ENCODE peak calls at places on chromosomes 4 and X, in seven cellular contexts. One of them, this sample, is unnamed.

GRCh38 chr4:16484711-16485110 is 258.4 kb upstream of the TAPT1 start:
- DNase-seq in MM.1S: no peak
- DNase-seq in brain microvascular endothelial cell: no peak
- DNase-seq in CD8-positive, alpha-beta T cell: no peak
- DNase-seq in GM20000: no peak
- DNase-seq in fibroblast of mammary gland: no peak
- DNase-seq in K562: no peak
- DNase-seq in this sample: no peak

GRCh38 chrX:8851487-8851886 is 50.3 kb upstream of the FAM9A start:
- DNase-seq in MM.1S: no peak
- DNase-seq in brain microvascular endothelial cell: no peak
- DNase-seq in CD8-positive, alpha-beta T cell: no peak
- DNase-seq in GM20000: no peak
- DNase-seq in fibroblast of mammary gland: no peak
- DNase-seq in K562: no peak
- DNase-seq in this sample: no peak

GRCh38 chrX:118943102-118943501 is 31.3 kb upstream of the LONRF3 start:
- DNase-seq in MM.1S: no peak
- DNase-seq in brain microvascular endothelial cell: no peak
- DNase-seq in CD8-positive, alpha-beta T cell: no peak
- DNase-seq in GM20000: no peak
- DNase-seq in fibroblast of mammary gland: no peak
- DNase-seq in K562: peak; percentile 20
- DNase-seq in this sample: no peak

GRCh38 chr4:74447636-74448233 is 2.8 kb downstream of the AREG start:
- DNase-seq in MM.1S: no peak
- DNase-seq in brain microvascular endothelial cell: no peak
- DNase-seq in CD8-positive, alpha-beta T cell: no peak
- DNase-seq in GM20000: no peak
- DNase-seq in fibroblast of mammary gland: peak; percentile 48
- DNase-seq in K562: no peak
- DNase-seq in this sample: peak; percentile 44

GRCh38 chrX:29215251-29215650 is 628.0 kb downstream of the IL1RAPL1 start:
- DNase-seq in MM.1S: no peak
- DNase-seq in brain microvascular endothelial cell: no peak
- DNase-seq in CD8-positive, alpha-beta T cell: no peak
- DNase-seq in GM20000: no peak
- DNase-seq in fibroblast of mammary gland: peak; percentile 4
- DNase-seq in K562: no peak
- DNase-seq in this sample: no peak

GRCh38 chr4:81754169-81754568 is 282.5 kb upstream of the RASGEF1B start:
- DNase-seq in MM.1S: no peak
- DNase-seq in brain microvascular endothelial cell: no peak
- DNase-seq in CD8-positive, alpha-beta T cell: no peak
- DNase-seq in GM20000: no peak
- DNase-seq in fibroblast of mammary gland: no peak
- DNase-seq in K562: no peak
- DNase-seq in this sample: peak; percentile 7

GRCh38 chr4:121358473-121358872 is 22.3 kb downstream of the QRFPR start:
- DNase-seq in MM.1S: no peak
- DNase-seq in brain microvascular endothelial cell: peak; percentile 34
- DNase-seq in CD8-positive, alpha-beta T cell: no peak
- DNase-seq in GM20000: no peak
- DNase-seq in fibroblast of mammary gland: peak; percentile 78
- DNase-seq in K562: no peak
- DNase-seq in this sample: peak; percentile 77

GRCh38 chr4:139184129-139184528 is 7.1 kb upstream of the ELF2 start:
- DNase-seq in MM.1S: peak; percentile 68
- DNase-seq in brain microvascular endothelial cell: no peak
- DNase-seq in CD8-positive, alpha-beta T cell: no peak
- DNase-seq in GM20000: peak; percentile 34
- DNase-seq in fibroblast of mammary gland: peak; percentile 70
- DNase-seq in K562: no peak
- DNase-seq in this sample: peak; percentile 54

GRCh38 chrX:13893826-13894225 is 76.9 kb upstream of the GPM6B start:
- DNase-seq in MM.1S: no peak
- DNase-seq in brain microvascular endothelial cell: no peak
- DNase-seq in CD8-positive, alpha-beta T cell: no peak
- DNase-seq in GM20000: no peak
- DNase-seq in fibroblast of mammary gland: peak; percentile 92
- DNase-seq in K562: no peak
- DNase-seq in this sample: no peak

GRCh38 chrX:119391279-119391678 is 7.9 kb upstream of the SLC25A43 start:
- DNase-seq in MM.1S: peak; percentile 26
- DNase-seq in brain microvascular endothelial cell: peak; percentile 19
- DNase-seq in CD8-positive, alpha-beta T cell: no peak
- DNase-seq in GM20000: no peak
- DNase-seq in fibroblast of mammary gland: peak; percentile 59
- DNase-seq in K562: no peak
- DNase-seq in this sample: peak; percentile 59

GRCh38 chr4:171857302-171858005 is 44.2 kb downstream of the GALNTL6 start:
- DNase-seq in MM.1S: no peak
- DNase-seq in brain microvascular endothelial cell: peak; percentile 2
- DNase-seq in CD8-positive, alpha-beta T cell: no peak
- DNase-seq in GM20000: no peak
- DNase-seq in fibroblast of mammary gland: peak; percentile 33
- DNase-seq in K562: peak; percentile 6
- DNase-seq in this sample: peak; percentile 7

GRCh38 chrX:47645530-47645929 is 4.8 kb downstream of the ELK1 start:
- DNase-seq in MM.1S: no peak
- DNase-seq in brain microvascular endothelial cell: no peak
- DNase-seq in CD8-positive, alpha-beta T cell: no peak
- DNase-seq in GM20000: no peak
- DNase-seq in fibroblast of mammary gland: no peak
- DNase-seq in K562: no peak
- DNase-seq in this sample: peak; percentile 52

GRCh38 chrX:129721870-129722269 is 16.9 kb upstream of the XPNPEP2 start:
- DNase-seq in MM.1S: no peak
- DNase-seq in brain microvascular endothelial cell: no peak
- DNase-seq in CD8-positive, alpha-beta T cell: no peak
- DNase-seq in GM20000: no peak
- DNase-seq in fibroblast of mammary gland: no peak
- DNase-seq in K562: no peak
- DNase-seq in this sample: no peak

GRCh38 chr4:83917572-83917971 is 381.7 kb downstream of the GPAT3 start:
- DNase-seq in MM.1S: no peak
- DNase-seq in brain microvascular endothelial cell: no peak
- DNase-seq in CD8-positive, alpha-beta T cell: no peak
- DNase-seq in GM20000: no peak
- DNase-seq in fibroblast of mammary gland: peak; percentile 22
- DNase-seq in K562: peak; percentile 17
- DNase-seq in this sample: peak; percentile 65

GRCh38 chrX:131747173-131747572 is 203.3 kb downstream of the OR13H1 start:
- DNase-seq in MM.1S: peak; percentile 88
- DNase-seq in brain microvascular endothelial cell: peak; percentile 70
- DNase-seq in CD8-positive, alpha-beta T cell: no peak
- DNase-seq in GM20000: no peak
- DNase-seq in fibroblast of mammary gland: peak; percentile 88
- DNase-seq in K562: no peak
- DNase-seq in this sample: peak; percentile 96

GRCh38 chrX:150429577-150429976 is 66.5 kb downstream of the MAMLD1 start:
- DNase-seq in MM.1S: no peak
- DNase-seq in brain microvascular endothelial cell: peak; percentile 31
- DNase-seq in CD8-positive, alpha-beta T cell: no peak
- DNase-seq in GM20000: no peak
- DNase-seq in fibroblast of mammary gland: peak; percentile 84
- DNase-seq in K562: no peak
- DNase-seq in this sample: peak; percentile 85

GRCh38 chr4:126560794-126561193 is 1072.0 kb upstream of the INTU start:
- DNase-seq in MM.1S: no peak
- DNase-seq in brain microvascular endothelial cell: no peak
- DNase-seq in CD8-positive, alpha-beta T cell: no peak
- DNase-seq in GM20000: no peak
- DNase-seq in fibroblast of mammary gland: no peak
- DNase-seq in K562: no peak
- DNase-seq in this sample: no peak

GRCh38 chr4:152065545-152065944 is 304.7 kb upstream of the GATB start:
- DNase-seq in MM.1S: no peak
- DNase-seq in brain microvascular endothelial cell: no peak
- DNase-seq in CD8-positive, alpha-beta T cell: no peak
- DNase-seq in GM20000: no peak
- DNase-seq in fibroblast of mammary gland: no peak
- DNase-seq in K562: no peak
- DNase-seq in this sample: no peak

GRCh38 chr4:152064753-152065152 is 303.9 kb upstream of the GATB start:
- DNase-seq in MM.1S: no peak
- DNase-seq in brain microvascular endothelial cell: no peak
- DNase-seq in CD8-positive, alpha-beta T cell: no peak
- DNase-seq in GM20000: no peak
- DNase-seq in fibroblast of mammary gland: no peak
- DNase-seq in K562: no peak
- DNase-seq in this sample: no peak

GRCh38 chr4:152064282-152064681 is 303.5 kb upstream of the GATB start:
- DNase-seq in MM.1S: no peak
- DNase-seq in brain microvascular endothelial cell: no peak
- DNase-seq in CD8-positive, alpha-beta T cell: no peak
- DNase-seq in GM20000: no peak
- DNase-seq in fibroblast of mammary gland: no peak
- DNase-seq in K562: no peak
- DNase-seq in this sample: no peak

DNA sequence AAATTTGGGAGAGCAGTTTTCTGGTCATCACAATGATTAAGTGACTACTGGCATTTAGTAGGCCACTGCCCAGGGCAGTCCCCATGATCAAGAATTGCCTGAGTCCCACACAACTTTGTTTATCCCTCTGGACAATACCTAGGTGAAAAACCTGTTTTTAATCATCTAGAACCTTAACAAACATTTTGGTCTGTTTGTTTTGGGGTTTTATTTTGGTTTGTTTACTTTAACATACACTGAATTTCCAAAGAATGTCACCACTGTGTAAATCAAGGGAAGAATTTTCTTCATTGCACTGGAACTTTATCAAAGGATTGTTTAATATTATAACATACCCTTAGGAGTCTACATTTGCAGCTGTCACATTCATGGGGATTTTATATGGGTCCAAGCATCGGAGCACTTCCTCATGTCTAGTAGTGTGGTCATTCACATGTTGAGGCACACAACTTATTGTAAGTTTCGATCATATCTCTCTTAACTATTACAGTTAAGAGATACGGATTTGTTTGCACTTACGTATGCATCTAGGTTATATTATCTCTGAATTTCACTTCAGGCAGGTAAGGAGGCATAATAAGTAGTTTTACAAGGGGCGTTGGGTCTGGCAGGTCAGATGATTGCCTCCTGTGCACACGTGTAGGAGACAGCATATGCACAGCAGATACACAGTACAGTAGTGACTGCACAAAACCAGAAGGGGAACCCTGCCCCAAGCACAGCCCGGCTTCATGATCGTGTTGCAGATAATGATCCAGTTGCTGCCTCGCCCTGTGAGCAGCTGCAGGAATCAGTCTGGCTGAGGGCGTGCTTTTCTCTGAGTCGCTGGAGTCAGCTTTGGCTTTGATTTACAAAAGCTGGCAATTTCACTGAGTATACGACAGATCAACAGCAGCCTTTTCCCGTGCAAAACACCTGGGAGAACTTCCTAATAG is 302.8 kb upstream of the GATB start:
- DNase-seq in MM.1S: no peak
- DNase-seq in brain microvascular endothelial cell: no peak
- DNase-seq in CD8-positive, alpha-beta T cell: peak; percentile 23
- DNase-seq in GM20000: no peak
- DNase-seq in fibroblast of mammary gland: no peak
- DNase-seq in K562: no peak
- DNase-seq in this sample: no peak
- TF ChIP-seq CTCF in MM.1S: no peak
- TF ChIP-seq CTCF in brain microvascular endothelial cell: no peak
- TF ChIP-seq CTCF in CD8-positive, alpha-beta T cell: peak; percentile 23
- TF ChIP-seq CTCF in GM20000: no peak
- TF ChIP-seq CTCF in fibroblast of mammary gland: no peak
- TF ChIP-seq CTCF in K562: no peak
- TF ChIP-seq CTCF in this sample: no peak

GRCh38 chr4:66108898-66109297 is 438.6 kb upstream of the EPHA5 start:
- DNase-seq in MM.1S: no peak
- DNase-seq in brain microvascular endothelial cell: no peak
- DNase-seq in CD8-positive, alpha-beta T cell: no peak
- DNase-seq in GM20000: no peak
- DNase-seq in fibroblast of mammary gland: no peak
- DNase-seq in K562: no peak
- DNase-seq in this sample: no peak
- TF ChIP-seq CTCF in MM.1S: no peak
- TF ChIP-seq CTCF in brain microvascular endothelial cell: no peak
- TF ChIP-seq CTCF in CD8-positive, alpha-beta T cell: no peak
- TF ChIP-seq CTCF in GM20000: no peak
- TF ChIP-seq CTCF in fibroblast of mammary gland: no peak
- TF ChIP-seq CTCF in K562: no peak
- TF ChIP-seq CTCF in this sample: no peak

GRCh38 chr4:118034061-118034785 is at the start of gene NDST3:
- DNase-seq in MM.1S: peak; percentile 65
- DNase-seq in brain microvascular endothelial cell: peak; percentile 34
- DNase-seq in CD8-positive, alpha-beta T cell: no peak
- DNase-seq in GM20000: peak; percentile 51
- DNase-seq in fibroblast of mammary gland: peak; percentile 47
- DNase-seq in K562: no peak
- DNase-seq in this sample: peak; percentile 88
- TF ChIP-seq CTCF in MM.1S: peak; percentile 47
- TF ChIP-seq CTCF in brain microvascular endothelial cell: peak; percentile 71
- TF ChIP-seq CTCF in CD8-positive, alpha-beta T cell: no peak
- TF ChIP-seq CTCF in GM20000: peak; percentile 8
- TF ChIP-seq CTCF in fibroblast of mammary gland: peak; percentile 28
- TF ChIP-seq CTCF in K562: no peak
- TF ChIP-seq CTCF in this sample: peak; percentile 63

GRCh38 chrX:40299502-40300118 is 201.9 kb upstream of the BCOR start:
- DNase-seq in MM.1S: no peak
- DNase-seq in brain microvascular endothelial cell: no peak
- DNase-seq in CD8-positive, alpha-beta T cell: no peak
- DNase-seq in GM20000: peak; percentile 15
- DNase-seq in fibroblast of mammary gland: no peak
- DNase-seq in K562: no peak
- DNase-seq in this sample: no peak

GRCh38 chrX:40297949-40298539 is 200.3 kb upstream of the BCOR start:
- DNase-seq in MM.1S: no peak
- DNase-seq in brain microvascular endothelial cell: no peak
- DNase-seq in CD8-positive, alpha-beta T cell: no peak
- DNase-seq in GM20000: no peak
- DNase-seq in fibroblast of mammary gland: no peak
- DNase-seq in K562: no peak
- DNase-seq in this sample: no peak

GRCh38 chrX:40298569-40298968 is 200.8 kb upstream of the BCOR start:
- DNase-seq in MM.1S: no peak
- DNase-seq in brain microvascular endothelial cell: no peak
- DNase-seq in CD8-positive, alpha-beta T cell: no peak
- DNase-seq in GM20000: no peak
- DNase-seq in fibroblast of mammary gland: no peak
- DNase-seq in K562: no peak
- DNase-seq in this sample: no peak

GRCh38 chrX:40300286-40300890 is 202.6 kb upstream of the BCOR start:
- DNase-seq in MM.1S: no peak
- DNase-seq in brain microvascular endothelial cell: no peak
- DNase-seq in CD8-positive, alpha-beta T cell: no peak
- DNase-seq in GM20000: peak; percentile 39
- DNase-seq in fibroblast of mammary gland: no peak
- DNase-seq in K562: no peak
- DNase-seq in this sample: no peak

DNA sequence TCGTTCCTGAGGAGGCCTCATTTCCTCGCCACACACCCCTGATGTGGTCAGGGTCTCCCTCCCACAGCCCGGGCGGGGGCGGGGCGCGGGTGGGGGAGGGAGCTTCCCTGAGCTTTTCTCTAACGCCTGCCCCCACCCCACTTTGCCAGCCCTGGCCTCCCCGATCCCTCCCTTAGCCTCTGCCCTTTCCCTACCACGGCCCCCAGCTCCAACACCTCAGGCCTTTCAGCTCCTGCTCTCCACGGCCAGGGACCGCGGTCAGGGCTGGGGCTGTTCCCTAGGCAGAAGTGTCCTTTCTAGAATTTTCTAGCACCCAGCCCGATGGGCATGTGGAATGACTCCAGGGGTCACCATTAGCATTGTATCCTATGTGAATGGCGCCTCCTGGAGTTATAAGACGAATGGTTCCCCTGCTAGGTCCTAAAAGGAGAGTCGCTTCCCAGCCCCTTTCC is 201.3 kb upstream of the BCOR start:
- DNase-seq in MM.1S: no peak
- DNase-seq in brain microvascular endothelial cell: no peak
- DNase-seq in CD8-positive, alpha-beta T cell: no peak
- DNase-seq in GM20000: no peak
- DNase-seq in fibroblast of mammary gland: no peak
- DNase-seq in K562: no peak
- DNase-seq in this sample: no peak
- TF ChIP-seq CTCF in MM.1S: no peak
- TF ChIP-seq CTCF in brain microvascular endothelial cell: peak; percentile 48
- TF ChIP-seq CTCF in CD8-positive, alpha-beta T cell: no peak
- TF ChIP-seq CTCF in GM20000: no peak
- TF ChIP-seq CTCF in fibroblast of mammary gland: no peak
- TF ChIP-seq CTCF in K562: peak; percentile 47
- TF ChIP-seq CTCF in this sample: no peak

This sample was measured in MCF 10A.